ENCODE peak calls at places on chromosomes 7 and 10, in four cellular contexts. R is GM23248, P is psoas muscle, V is cardiac muscle cell. Q is an unnamed sample.

GRCh38 chr7:71193099-71193810 is 61.3 kb downstream of the GALNT17 start:
- DNase-seq in V (no peak), R (no peak), P (no peak), Q (no peak)

GRCh38 chr10:73781548-73781878 is 335 bp upstream of the CHCHD1 start:
- DNase-seq in V (no peak), R (no peak), P (no peak), Q (no peak)

GRCh38 chr10:77637986-77638765 is 568 bp upstream of the KCNMA1 start:
- DNase-seq in V (peak; percentile 65), R (peak; percentile 78), P (peak; percentile 52), Q (peak; percentile 90)

GRCh38 chr7:148982596-148983219 is 45.6 kb downstream of the PDIA4 start:
- DNase-seq in R (peak; percentile 70), P (no peak), V (peak; percentile 59), Q (no peak)

GRCh38 chr10:86652361-86653202 is 1.8 kb upstream of the OPN4 start:
- DNase-seq in R (no peak), P (no peak), V (no peak), Q (no peak)

GRCh38 chr10:30970760-30971460 is 60.8 kb downstream of the ZNF438 start:
- DNase-seq in V (no peak), P (peak; percentile 31), R (peak; percentile 71), Q (no peak)

GRCh38 chr10:132914732-132915131 is 27.6 kb downstream of the CFAP46 start:
- DNase-seq in V (no peak), P (no peak), R (no peak), Q (no peak)

GRCh38 chr10:78301891-78302738 is 268.5 kb downstream of the RPS24 start:
- DNase-seq in P (no peak), V (peak; percentile 57), R (peak; percentile 8), Q (no peak)

GRCh38 chr10:20898851-20899250 is 1.7 kb upstream of the NEBL start:
- DNase-seq in P (no peak), V (no peak), R (no peak), Q (no peak)

GRCh38 chr7:91556956-91557650 is 292.9 kb downstream of the FZD1 start:
- DNase-seq in R (no peak), P (no peak), V (no peak), Q (no peak)

GRCh38 chr10:66252986-66253385 is 672.9 kb upstream of the LRRTM3 start:
- DNase-seq in V (no peak), P (no peak), R (no peak), Q (no peak)

GRCh38 chr7:23490357-23491131 is 20.3 kb upstream of the IGF2BP3 start:
- DNase-seq in R (peak; percentile 59), V (no peak), P (peak; percentile 37), Q (peak; percentile 46)

GRCh38 chr10:33248638-33249037 is 85.8 kb downstream of the NRP1 start:
- DNase-seq in R (peak; percentile 87), V (no peak), P (no peak), Q (no peak)

GRCh38 chr10:68251146-68251545 is 19.2 kb upstream of the ATOH7 start:
- DNase-seq in R (no peak), P (no peak), V (no peak), Q (no peak)

GRCh38 chr10:13560597-13560996 is 26.2 kb upstream of the PRPF18 start:
- DNase-seq in V (no peak), R (peak; percentile 10), P (no peak), Q (no peak)

GRCh38 chr10:97270523-97271154 is 21.8 kb downstream of the ARHGAP19 start:
- DNase-seq in P (no peak), V (no peak), R (peak; percentile 68), Q (no peak)

GRCh38 chr7:14104861-14105260 is 115.4 kb upstream of the ETV1 start:
- DNase-seq in P (no peak), R (no peak), V (no peak), Q (no peak)

GRCh38 chr10:110568055-110568735 is 700 bp downstream of the SMC3 start:
- DNase-seq in R (peak; percentile 65), V (peak; percentile 77), P (no peak), Q (peak; percentile 92)

GRCh38 chr7:142885311-142886230 is at the start of gene TRPV6:
- DNase-seq in V (peak; percentile 33), P (no peak), R (no peak), Q (peak; percentile 58)

GRCh38 chr10:102231357-102232318 is 5.5 kb downstream of the ELOVL3 start:
- DNase-seq in P (peak; percentile 53), R (peak; percentile 68), V (peak; percentile 52), Q (peak; percentile 89)

GRCh38 chr7:17680943-17681351 is 259.3 kb downstream of the SNX13 start:
- DNase-seq in R (peak; percentile 65), V (peak; percentile 22), P (no peak), Q (no peak)

GRCh38 chr7:117076426-117076943 is 123.2 kb downstream of the ST7 start:
- DNase-seq in P (no peak), V (peak; percentile 40), R (no peak), Q (peak; percentile 84)

GRCh38 chr7:90892213-90892612 is 296.1 kb downstream of the CDK14 start:
- DNase-seq in R (no peak), P (no peak), V (no peak), Q (no peak)

GRCh38 chr10:21516270-21517131 is 9.0 kb downstream of the SKIDA1 start:
- DNase-seq in V (peak; percentile 65), R (peak; percentile 85), P (peak; percentile 73), Q (peak; percentile 94)

GRCh38 chr7:145462463-145462862 is 626.6 kb upstream of the TPK1 start:
- DNase-seq in P (no peak), R (no peak), V (no peak), Q (no peak)

GRCh38 chr10:3486346-3487065 is 298.5 kb downstream of the KLF6 start:
- DNase-seq in V (no peak), R (peak; percentile 34), P (no peak), Q (peak; percentile 85)

GRCh38 chr10:13633689-13634088 is 46.9 kb downstream of the PRPF18 start:
- DNase-seq in P (peak; percentile 69), R (no peak), V (no peak), Q (no peak)

GRCh38 chr7:1044189-1045037 is at the start of gene GPR146:
- DNase-seq in V (peak; percentile 99), P (peak; percentile 98), R (peak; percentile 99), Q (peak; percentile 98)

GRCh38 chr10:62426086-62426485 is 51.9 kb downstream of the ZNF365 start:
- DNase-seq in R (peak; percentile 62), P (no peak), V (no peak), Q (no peak)

GRCh38 chr10:120460776-120461175 is 3.7 kb downstream of the PLPP4 start:
- DNase-seq in R (peak; percentile 98), P (no peak), V (no peak), Q (no peak)

GRCh38 chr7:106535234-106536026 is 125.5 kb downstream of the CCDC71L start:
- DNase-seq in P (no peak), V (no peak), R (peak; percentile 73), Q (no peak)

GRCh38 chr10:127424594-127425264 is 124.4 kb upstream of the NPS start:
- DNase-seq in P (peak; percentile 40), R (peak; percentile 51), V (no peak), Q (no peak)

GRCh38 chr7:70318511-70318910 is 720.2 kb downstream of the AUTS2 start:
- DNase-seq in V (no peak), R (no peak), P (no peak), Q (no peak)

GRCh38 chr7:21092923-21093702 is 306.4 kb upstream of the SP8 start:
- DNase-seq in P (no peak), V (no peak), R (no peak), Q (no peak)

GRCh38 chr10:119538632-119539358 is 3.7 kb downstream of the RGS10 start:
- DNase-seq in P (no peak), V (no peak), R (peak; percentile 30), Q (no peak)

GRCh38 chr7:43844257-43844656 is 25.1 kb downstream of the MRPS24 start:
- DNase-seq in P (no peak), V (no peak), R (peak; percentile 60), Q (no peak)

GRCh38 chr10:53025172-53025651 is 252.6 kb upstream of the MBL2 start:
- DNase-seq in V (peak; percentile 50), R (peak; percentile 35), P (no peak), Q (no peak)

GRCh38 chr7:8261711-8262695 is at the start of gene ICA1:
- DNase-seq in V (peak; percentile 82), P (peak; percentile 57), R (peak; percentile 48), Q (peak; percentile 93)

GRCh38 chr10:6929157-6929830 is 349.2 kb upstream of the PRKCQ start:
- DNase-seq in R (no peak), P (no peak), V (peak; percentile 20), Q (no peak)

GRCh38 chr7:47394751-47395252 is 187.1 kb downstream of the TNS3 start:
- DNase-seq in R (no peak), V (no peak), P (no peak), Q (no peak)

GRCh38 chr7:47393406-47393805 is 188.5 kb downstream of the TNS3 start:
- DNase-seq in R (no peak), V (no peak), P (no peak), Q (no peak)

GRCh38 chr7:47392241-47392759 is 189.6 kb downstream of the TNS3 start:
- DNase-seq in P (peak; percentile 76), V (no peak), R (peak; percentile 79), Q (peak; percentile 89)

GRCh38 chr7:47391726-47392125 is 190.2 kb downstream of the TNS3 start:
- DNase-seq in V (no peak), P (no peak), R (no peak), Q (no peak)

GRCh38 chr7:47394216-47394615 is 187.7 kb downstream of the TNS3 start:
- DNase-seq in P (no peak), V (no peak), R (no peak), Q (no peak)
- H3K36me3 ChIP-seq in P (peaks cover 4% of the 10 kb centered on the region), V (no peaks in the 10 kb centered on the region), R (peaks cover 21% of the 10 kb centered on the region), Q (peaks cover 54% of the 10 kb centered on the region)

GRCh38 chr10:43013065-43013464 is 63.8 kb upstream of the RET start:
- DNase-seq in R (no peak), P (no peak), V (no peak), Q (no peak)
- H3K9me3 ChIP-seq in R (no peaks in the 10 kb centered on the region), P (no peaks in the 10 kb centered on the region), V (no peaks in the 10 kb centered on the region), Q (peaks cover 6% of the 10 kb centered on the region)

DNA sequence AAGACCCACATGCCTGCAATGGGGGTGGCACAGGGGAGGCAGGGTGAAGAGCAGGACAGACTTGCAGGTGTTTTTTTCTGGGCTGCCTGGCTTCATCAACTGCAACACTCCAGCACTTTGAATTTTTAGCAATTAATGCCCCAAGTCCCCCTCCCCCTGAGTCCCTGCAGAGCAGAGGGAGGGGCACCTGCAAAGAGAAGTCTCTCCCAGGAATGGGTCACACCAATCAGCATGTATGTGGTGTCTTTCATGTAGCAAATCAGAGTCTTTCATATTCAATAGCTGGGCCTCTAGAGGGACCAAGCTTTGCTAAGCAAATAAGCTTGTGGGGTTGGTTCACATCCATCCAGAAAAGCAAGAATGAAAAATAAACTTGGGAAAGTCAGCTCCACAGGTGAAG is 90.8 kb downstream of the PARP12 start:
- DNase-seq in R (no peak), P (no peak), V (no peak), Q (no peak)
- H3K36me3 ChIP-seq in R (no peaks in the 10 kb centered on the region), P (no peaks in the 10 kb centered on the region), V (no peaks in the 10 kb centered on the region), Q (no peaks in the 10 kb centered on the region)

DNA sequence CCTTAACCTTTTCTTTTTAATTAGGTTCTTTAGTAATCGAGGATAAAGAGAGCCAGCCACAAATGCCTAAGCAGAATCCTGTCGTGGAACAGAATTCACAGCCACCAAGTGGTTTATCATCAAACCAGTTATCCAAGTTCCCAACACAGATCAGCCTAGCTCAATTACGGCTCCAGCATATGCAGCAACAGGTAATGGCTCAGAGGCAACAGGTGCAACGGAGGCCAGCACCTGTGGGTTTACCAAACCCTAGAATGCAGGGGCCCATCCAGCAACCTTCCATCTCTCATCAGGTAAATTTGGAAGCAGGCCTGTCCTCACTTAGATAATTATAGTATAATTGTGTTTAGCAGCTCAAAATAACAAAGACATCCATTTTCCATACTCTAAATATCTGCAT is 94.6 kb downstream of the TRIM24 start:
- DNase-seq in R (no peak), P (no peak), V (no peak), Q (no peak)
- H3K9me3 ChIP-seq in R (peaks cover 5% of the 10 kb centered on the region), P (peaks cover 22% of the 10 kb centered on the region), V (no peaks in the 10 kb centered on the region), Q (peaks cover 18% of the 10 kb centered on the region)

Q was measured in upper lobe of left lung.